ENCODE peak calls at places on chromosomes 1 and 21, in five cellular contexts. M is central memory CD8-positive, alpha-beta T cell; N is HEK293T; V is anterior cingulate cortex; Z is activated T-helper 1 cell treated with anti-CD3 and anti-CD28 coated beads, Interleukin-12 subunit alpha, Interleukin-12 subunit beta, Interleukin-2, Interleukin-4 antibody, amounts not matched to agents 30 ng/mL and 10 ng/mL and 1 ng/mL, durations not matched to agents 14 hours and 24 hours and 36 hours. J is an unnamed sample.

GRCh38 chr1:65429806-65430205 is 9.3 kb downstream of the LEPR start:
- DNase-seq in M (no peak), N (no peak), V (no peak), Z (no peak), J (no peak)

GRCh38 chr1:58933599-58933926 is 149.7 kb upstream of the JUN start:
- DNase-seq in M (no peak), N (no peak), V (no peak), Z (no peak), J (no peak)

GRCh38 chr1:241834733-241835377 is 13.1 kb upstream of the EXO1 start:
- DNase-seq in M (no peak), N (peak; percentile 54), V (peak; percentile 19), Z (no peak), J (no peak)

GRCh38 chr1:74502432-74502831 is 10.0 kb downstream of the LRRC53 start:
- DNase-seq in M (no peak), N (peak; percentile 39), V (no peak), Z (no peak), J (no peak)

GRCh38 chr1:48263042-48263441 is 40.5 kb downstream of the SLC5A9 start:
- DNase-seq in M (no peak), N (no peak), V (no peak), Z (no peak), J (no peak)

GRCh38 chr1:172851077-172851476 is 192.2 kb downstream of the FASLG start:
- DNase-seq in M (no peak), N (no peak), V (no peak), Z (no peak), J (no peak)

GRCh38 chr1:153312569-153313186 is at the start of gene PGLYRP3:
- DNase-seq in M (no peak), N (no peak), V (no peak), Z (no peak), J (no peak)

GRCh38 chr1:22920734-22921451 is 51.8 kb downstream of the LACTBL1 start:
- DNase-seq in M (no peak), N (no peak), V (no peak), Z (no peak), J (peak; percentile 66)

GRCh38 chr1:113479713-113480676 is 89.7 kb downstream of the MAGI3 start:
- DNase-seq in M (no peak), N (no peak), V (no peak), Z (no peak), J (no peak)

GRCh38 chr1:21289700-21290545 is at the start of gene ECE1:
- DNase-seq in M (no peak), N (peak; percentile 63), V (no peak), Z (peak; percentile 42), J (peak; percentile 77)

GRCh38 chr21:35850542-35851103 is 209.7 kb downstream of the SETD4 start:
- DNase-seq in M (no peak), N (no peak), V (no peak), Z (no peak), J (peak; percentile 31)

GRCh38 chr1:153343811-153344717 is 4.6 kb downstream of the PGLYRP4 start:
- DNase-seq in M (no peak), N (peak; percentile 4), V (no peak), Z (no peak), J (no peak)

GRCh38 chr21:37219766-37220432 is 47.2 kb downstream of the VPS26C start:
- DNase-seq in M (no peak), N (no peak), V (no peak), Z (no peak), J (no peak)

GRCh38 chr1:110245876-110246620 is 35.9 kb downstream of the KCNC4 start:
- DNase-seq in M (no peak), N (no peak), V (no peak), Z (no peak), J (no peak)

GRCh38 chr1:44220001-44220751 is 6.9 kb downstream of the DMAP1 start:
- DNase-seq in M (no peak), N (no peak), V (no peak), Z (no peak), J (no peak)

GRCh38 chr1:59316497-59317128 is 19.7 kb downstream of the FGGY start:
- DNase-seq in M (no peak), N (no peak), V (no peak), Z (no peak), J (no peak)

GRCh38 chr21:46111857-46112730 is 14.2 kb downstream of the COL6A2 start:
- DNase-seq in M (peak; percentile 10), N (no peak), V (no peak), Z (no peak), J (peak; percentile 33)

GRCh38 chr1:93124556-93125368 is 45.7 kb downstream of the MTF2 start:
- DNase-seq in M (no peak), N (no peak), V (no peak), Z (no peak), J (no peak)

GRCh38 chr1:245051349-245052221 is 103.2 kb upstream of the KIF26B start:
- DNase-seq in M (no peak), N (no peak), V (no peak), Z (peak; percentile 12), J (peak; percentile 57)

GRCh38 chr1:9233241-9233941 is 1.2 kb upstream of the H6PD start:
- DNase-seq in M (no peak), N (no peak), V (peak; percentile 52), Z (no peak), J (peak; percentile 87)

GRCh38 chr1:58108783-58109182 is 437.7 kb downstream of the OMA1 start:
- DNase-seq in M (no peak), N (no peak), V (no peak), Z (no peak), J (no peak)

GRCh38 chr1:232579958-232580705 is 49.8 kb downstream of the SIPA1L2 start:
- DNase-seq in M (no peak), N (no peak), V (no peak), Z (no peak), J (no peak)